ENCODE peak calls at places on chromosomes 11 and 22, in six cellular contexts. P is effector memory CD4-positive, alpha-beta T cell; T is colonic mucosa; R is body of pancreas; G is uterus; E is fibroblast of lung. O is an unnamed sample. For H3K4me1, the result is how much of the 10 kb centered on the place peaks cover.

GRCh38 chr22:37599161-37599560 is 9.5 kb upstream of the GGA1 start:
- DNase-seq in P (no peak), T (peak), R (peak), G (no peak), E (no peak), O (no peak)

GRCh38 chr11:31797227-31798056 is 13.7 kb downstream of the PAX6 start:
- DNase-seq in P (no peak), T (no peak), R (no peak), G (no peak), E (no peak), O (no peak)

GRCh38 chr22:19759459-19759993 is 1.1 kb upstream of the TBX1 start:
- DNase-seq in P (no peak), T (no peak), R (no peak), G (no peak), E (no peak), O (no peak)

GRCh38 chr22:35348026-35348590 is 32.8 kb upstream of the HMOX1 start:
- DNase-seq in P (no peak), T (no peak), R (no peak), G (no peak), E (no peak), O (no peak)

GRCh38 chr11:85766801-85767200 is 44.1 kb downstream of the SYTL2 start:
- DNase-seq in P (no peak), T (no peak), R (no peak), G (no peak), E (no peak), O (no peak)

GRCh38 chr11:10809373-10810199 is 860 bp upstream of the EIF4G2 start:
- DNase-seq in P (no peak), T (peak), R (peak), G (peak), E (peak), O (no peak)

GRCh38 chr22:44145544-44145943 is 35.2 kb upstream of the PARVG start:
- DNase-seq in P (no peak), T (no peak), R (no peak), G (no peak), E (no peak), O (no peak)

GRCh38 chr11:109998921-109999320 is 94.3 kb upstream of the ZC3H12C start:
- DNase-seq in P (no peak), T (no peak), R (no peak), G (no peak), E (no peak), O (no peak)

GRCh38 chr22:37138879-37139561 is 10.7 kb downstream of the IL2RB start:
- DNase-seq in P (no peak), T (no peak), R (no peak), G (no peak), E (no peak), O (no peak)

GRCh38 chr11:34614334-34615113 is 6.4 kb upstream of the EHF start:
- DNase-seq in P (no peak), T (peak), R (no peak), G (no peak), E (peak), O (no peak)

GRCh38 chr11:75445315-75445953 is 12.4 kb upstream of the KLHL35 start:
- DNase-seq in P (peak), T (peak), R (peak), G (peak), E (peak), O (peak)

GRCh38 chr11:133318221-133318620 is 214.1 kb downstream of the OPCML start:
- DNase-seq in P (no peak), T (no peak), R (no peak), G (no peak), E (no peak), O (no peak)

GRCh38 chr22:46068908-46069481 is 81.3 kb upstream of the PPARA start:
- DNase-seq in P (no peak), T (no peak), R (peak), G (peak), E (peak), O (peak)

DNA sequence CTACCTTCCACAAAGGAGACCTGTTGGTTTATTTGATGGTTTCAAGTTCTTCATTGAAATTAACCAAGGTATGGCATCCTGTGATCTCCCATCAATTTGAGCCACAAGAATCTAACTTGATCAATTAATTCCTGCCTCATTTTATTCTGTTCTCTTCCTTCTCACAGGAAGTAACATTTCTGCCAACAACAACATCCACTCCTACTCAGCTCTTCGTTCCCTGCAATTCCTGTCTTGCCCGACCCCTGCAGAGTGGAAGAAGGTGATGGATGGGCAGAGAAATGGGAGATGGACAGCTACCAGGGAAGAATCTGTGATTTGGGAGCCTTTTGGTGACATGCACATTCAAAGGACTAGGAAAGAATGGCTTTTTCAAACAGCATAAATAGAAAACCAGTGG is 112.8 kb upstream of the SEZ6L start:
- DNase-seq in P (no peak), T (no peak), R (no peak), G (no peak), E (no peak), O (no peak)
- H3K4me1 ChIP-seq in P (under half), T (under half), R (under half), G (under half), E (under half), O (under half)

GRCh38 chr11:113774174-113774503 is 647 bp upstream of the ZW10 start:
- DNase-seq in P (no peak), T (no peak), R (no peak), G (no peak), E (no peak), O (no peak)
- H3K4me3 ChIP-seq in P (peak), T (peak), R (peak), G (peak), E (peak), O (peak)

GRCh38 chr11:47578524-47579460 is at the start of the genes KBTBD4 and NDUFS3:
- DNase-seq in P (peak), T (peak), R (peak), G (peak), E (peak), O (peak)
- H3K4me1 ChIP-seq in P (under half), T (under half), R (under half), G (under half), E (under half), O (under half)

GRCh38 chr22:33561149-33561807 is 359.0 kb downstream of the LARGE1 start:
- DNase-seq in P (no peak), T (peak), R (peak), G (no peak), E (no peak), O (no peak)

GRCh38 chr22:33562484-33562883 is 357.8 kb downstream of the LARGE1 start:
- DNase-seq in P (no peak), T (no peak), R (no peak), G (no peak), E (no peak), O (no peak)

GRCh38 chr22:33564683-33565082 is 355.6 kb downstream of the LARGE1 start:
- DNase-seq in P (no peak), T (no peak), R (no peak), G (no peak), E (no peak), O (no peak)

GRCh38 chr22:33565580-33565995 is 354.7 kb downstream of the LARGE1 start:
- DNase-seq in P (no peak), T (no peak), R (no peak), G (no peak), E (no peak), O (no peak)

DNA sequence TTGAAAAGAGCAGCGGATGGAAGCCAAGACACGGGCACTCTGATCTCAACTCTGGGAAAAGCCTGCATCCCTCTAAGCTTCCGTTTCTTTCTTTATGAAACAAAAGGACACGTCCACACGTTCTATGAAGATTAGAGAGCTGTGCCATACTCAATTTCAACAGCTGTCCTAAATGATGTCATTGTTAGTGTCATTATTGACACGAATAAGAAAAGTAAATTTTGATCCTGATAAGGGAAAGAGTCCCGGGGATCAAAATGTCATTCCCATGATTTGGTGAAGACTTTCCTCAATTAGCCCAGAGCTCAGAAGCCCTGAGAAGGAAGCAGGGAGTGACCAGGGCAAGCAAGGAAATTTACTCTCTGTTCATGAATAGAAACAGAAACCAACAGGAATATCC is 356.7 kb downstream of the LARGE1 start:
- DNase-seq in P (no peak), T (no peak), R (no peak), G (no peak), E (no peak), O (no peak)
- H3K4me3 ChIP-seq in P (no peak), T (no peak), R (no peak), G (no peak), E (no peak), O (no peak)